ENCODE peak calls at places on chromosomes 16 and 17, in five cellular contexts. One of them, this sample, is unnamed.

GRCh38 chr17:65041518-65041917 is 15.0 kb downstream of the GNA13 start:
- DNase-seq in GM04503: no peak
- DNase-seq in upper lobe of right lung: no peak
- DNase-seq in A549: no peak
- DNase-seq in H54: no peak
- DNase-seq in this sample: no peak

GRCh38 chr17:83185023-83186002 is 105.9 kb downstream of the METRNL start:
- DNase-seq in H54: no peak
- DNase-seq in upper lobe of right lung: no peak
- DNase-seq in GM04503: no peak
- DNase-seq in A549: no peak
- DNase-seq in this sample: no peak

GRCh38 chr17:48307814-48308411 is 122.1 kb downstream of the SKAP1 start:
- DNase-seq in H54: peak; percentile 32
- DNase-seq in A549: peak; percentile 58
- DNase-seq in upper lobe of right lung: no peak
- DNase-seq in GM04503: peak; percentile 10
- DNase-seq in this sample: peak; percentile 50

GRCh38 chr17:77245162-77245926 is 104.6 kb downstream of the SEC14L1 start:
- DNase-seq in GM04503: no peak
- DNase-seq in H54: no peak
- DNase-seq in upper lobe of right lung: no peak
- DNase-seq in A549: no peak
- DNase-seq in this sample: no peak

GRCh38 chr17:35947156-35947585 is 3.7 kb upstream of the LYZL6 start:
- DNase-seq in H54: peak; percentile 28
- DNase-seq in upper lobe of right lung: no peak
- DNase-seq in A549: peak; percentile 57
- DNase-seq in GM04503: no peak
- DNase-seq in this sample: no peak

GRCh38 chr16:72721981-72722380 is 325.9 kb downstream of the ZFHX3 start:
- DNase-seq in GM04503: no peak
- DNase-seq in upper lobe of right lung: no peak
- DNase-seq in H54: no peak
- DNase-seq in A549: no peak
- DNase-seq in this sample: no peak

GRCh38 chr17:67312265-67312664 is 54.1 kb downstream of the PSMD12 start:
- DNase-seq in A549: no peak
- DNase-seq in H54: no peak
- DNase-seq in GM04503: no peak
- DNase-seq in upper lobe of right lung: no peak
- DNase-seq in this sample: no peak

GRCh38 chr17:76054112-76054476 is 18.2 kb downstream of the SRP68 start:
- DNase-seq in upper lobe of right lung: no peak
- DNase-seq in H54: no peak
- DNase-seq in A549: peak; percentile 34
- DNase-seq in GM04503: no peak
- DNase-seq in this sample: no peak

GRCh38 chr16:88784074-88784855 is 755 bp downstream of the PIEZO1 start:
- DNase-seq in upper lobe of right lung: peak; percentile 88
- DNase-seq in GM04503: no peak
- DNase-seq in A549: peak; percentile 83
- DNase-seq in H54: no peak
- DNase-seq in this sample: peak; percentile 41

GRCh38 chr17:4087911-4088693 is 54.7 kb downstream of the ZZEF1 start:
- DNase-seq in upper lobe of right lung: no peak
- DNase-seq in H54: peak; percentile 30
- DNase-seq in A549: no peak
- DNase-seq in GM04503: peak; percentile 10
- DNase-seq in this sample: no peak